ENCODE peak calls at places on chromosome 16, in six cellular contexts. D, G, V, O, N and F are unnamed samples.

GRCh38 chr16:48112603-48113400 is 43.0 kb downstream of the ABCC12 start:
- DNase-seq in D (no peak), G (no peak), V (no peak), O (no peak), N (no peak), F (no peak)

GRCh38 chr16:25151996-25152395 is 40.5 kb downstream of the LCMT1 start:
- DNase-seq in D (no peak), G (peak), V (no peak), O (no peak), N (no peak), F (no peak)

GRCh38 chr16:49855280-49855821 is 561 bp downstream of the ZNF423 start:
- DNase-seq in D (peak), G (no peak), V (peak), O (peak), N (peak), F (peak)

GRCh38 chr16:46706642-46707041 is 17.2 kb downstream of the ORC6 start:
- DNase-seq in D (no peak), G (no peak), V (no peak), O (no peak), N (no peak), F (no peak)

GRCh38 chr16:2753523-2754020 is 1.1 kb downstream of the SRRM2 start:
- DNase-seq in D (no peak), G (no peak), V (no peak), O (no peak), N (no peak), F (peak)

GRCh38 chr16:21116148-21116693 is 34.4 kb downstream of the DNAH3 start:
- DNase-seq in D (no peak), G (no peak), V (no peak), O (no peak), N (no peak), F (no peak)

GRCh38 chr16:27273670-27274522 is 5.3 kb upstream of the NSMCE1 start:
- DNase-seq in D (no peak), G (no peak), V (no peak), O (peak), N (peak), F (peak)

GRCh38 chr16:28276301-28276700 is 16.0 kb upstream of the SBK1 start:
- DNase-seq in D (no peak), G (no peak), V (no peak), O (no peak), N (no peak), F (no peak)

GRCh38 chr16:3780570-3780969 is 63.2 kb upstream of the TRAP1 start:
- DNase-seq in D (no peak), G (no peak), V (no peak), O (no peak), N (peak), F (no peak)

GRCh38 chr16:15777533-15778203 is 79.2 kb downstream of the MYH11 start:
- DNase-seq in D (no peak), G (no peak), V (peak), O (peak), N (peak), F (no peak)

DNA sequence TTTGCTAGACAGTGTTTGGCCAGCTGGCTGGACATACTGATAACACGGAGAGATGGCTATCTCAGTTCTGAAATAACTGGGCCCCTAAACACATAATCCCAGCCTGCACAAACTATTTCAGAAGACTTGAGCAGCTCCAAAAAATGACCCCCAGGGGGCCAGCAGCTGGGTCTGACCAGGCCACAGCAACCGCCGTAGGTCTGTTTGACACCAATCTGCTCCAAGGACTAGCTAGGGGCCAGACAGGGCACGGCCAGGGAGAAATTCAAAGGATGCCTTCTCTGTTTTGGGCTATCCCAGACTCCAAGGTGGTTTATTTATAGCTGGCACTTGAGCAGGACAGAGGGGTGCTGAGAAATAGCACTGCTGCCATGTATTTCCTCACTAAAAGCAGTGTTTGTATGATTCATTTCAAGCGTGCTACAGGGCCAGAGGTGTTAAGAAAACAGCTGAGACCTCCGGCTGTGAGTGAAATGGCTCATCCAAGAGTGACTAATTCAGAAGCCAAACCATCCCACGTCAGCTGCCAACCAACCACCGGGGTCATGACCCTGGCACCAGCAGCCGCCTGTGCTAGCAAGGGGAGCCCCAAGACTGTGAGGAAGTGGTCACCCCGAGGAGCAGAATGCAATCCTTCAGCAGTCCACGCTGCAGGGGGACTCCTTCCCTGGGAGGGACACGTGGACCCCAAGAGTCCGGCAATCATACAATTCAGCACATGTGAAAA is 5.7 kb downstream of the GGA2 start:
- DNase-seq in D (peak), G (peak), V (peak), O (peak), N (peak), F (no peak)
- TF ChIP-seq CTCF in D (no peak), G (no peak), V (no peak), O (no peak), N (no peak), F (no peak)

GRCh38 chr16:88843256-88843655 is 13.5 kb downstream of the GALNS start:
- DNase-seq in D (no peak), G (no peak), V (no peak), O (no peak), N (no peak), F (no peak)

GRCh38 chr16:88842806-88843205 is 13.9 kb downstream of the GALNS start:
- DNase-seq in D (no peak), G (no peak), V (no peak), O (no peak), N (no peak), F (no peak)

GRCh38 chr16:88846088-88846487 is 10.7 kb downstream of the GALNS start:
- DNase-seq in D (no peak), G (no peak), V (no peak), O (no peak), N (no peak), F (no peak)

GRCh38 chr16:88842308-88842756 is 14.4 kb downstream of the GALNS start:
- DNase-seq in D (no peak), G (no peak), V (no peak), O (no peak), N (no peak), F (no peak)

DNA sequence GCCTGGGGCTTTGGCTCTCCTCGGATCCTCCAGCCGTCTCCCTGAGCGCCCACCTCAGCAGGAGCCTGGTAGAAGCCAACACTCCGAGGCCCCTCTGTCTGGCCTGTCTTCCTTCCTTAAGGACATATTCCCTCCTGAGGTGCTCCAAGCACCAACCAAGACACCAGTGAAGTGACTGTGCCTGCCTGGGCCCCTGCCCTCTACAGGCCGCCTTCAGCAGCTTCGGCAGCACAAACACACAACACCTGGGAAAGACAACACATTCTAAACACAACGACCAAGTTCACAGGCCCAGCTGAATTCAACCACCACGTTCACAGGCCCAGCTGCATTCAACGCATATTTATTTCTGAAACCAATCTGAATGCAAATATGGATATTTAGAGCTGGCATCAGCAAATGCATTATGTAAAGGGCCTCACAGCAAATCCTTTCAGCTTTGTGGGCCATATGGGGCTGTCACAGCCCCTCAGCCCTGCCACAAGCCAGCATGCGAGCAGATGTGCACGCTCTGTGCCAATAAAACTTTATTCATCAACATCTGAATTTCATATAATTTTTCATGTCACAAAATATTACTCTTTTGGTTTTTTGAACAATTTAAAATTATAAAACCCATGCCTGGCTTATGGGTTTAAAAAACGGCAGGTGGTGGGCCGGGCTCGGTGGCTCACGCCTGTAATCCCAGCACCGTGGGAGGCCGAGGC is 12.2 kb downstream of the GALNS start:
- DNase-seq in D (no peak), G (no peak), V (no peak), O (no peak), N (peak), F (no peak)
- TF ChIP-seq CTCF in D (no peak), G (no peak), V (no peak), O (no peak), N (no peak), F (no peak)

DNA sequence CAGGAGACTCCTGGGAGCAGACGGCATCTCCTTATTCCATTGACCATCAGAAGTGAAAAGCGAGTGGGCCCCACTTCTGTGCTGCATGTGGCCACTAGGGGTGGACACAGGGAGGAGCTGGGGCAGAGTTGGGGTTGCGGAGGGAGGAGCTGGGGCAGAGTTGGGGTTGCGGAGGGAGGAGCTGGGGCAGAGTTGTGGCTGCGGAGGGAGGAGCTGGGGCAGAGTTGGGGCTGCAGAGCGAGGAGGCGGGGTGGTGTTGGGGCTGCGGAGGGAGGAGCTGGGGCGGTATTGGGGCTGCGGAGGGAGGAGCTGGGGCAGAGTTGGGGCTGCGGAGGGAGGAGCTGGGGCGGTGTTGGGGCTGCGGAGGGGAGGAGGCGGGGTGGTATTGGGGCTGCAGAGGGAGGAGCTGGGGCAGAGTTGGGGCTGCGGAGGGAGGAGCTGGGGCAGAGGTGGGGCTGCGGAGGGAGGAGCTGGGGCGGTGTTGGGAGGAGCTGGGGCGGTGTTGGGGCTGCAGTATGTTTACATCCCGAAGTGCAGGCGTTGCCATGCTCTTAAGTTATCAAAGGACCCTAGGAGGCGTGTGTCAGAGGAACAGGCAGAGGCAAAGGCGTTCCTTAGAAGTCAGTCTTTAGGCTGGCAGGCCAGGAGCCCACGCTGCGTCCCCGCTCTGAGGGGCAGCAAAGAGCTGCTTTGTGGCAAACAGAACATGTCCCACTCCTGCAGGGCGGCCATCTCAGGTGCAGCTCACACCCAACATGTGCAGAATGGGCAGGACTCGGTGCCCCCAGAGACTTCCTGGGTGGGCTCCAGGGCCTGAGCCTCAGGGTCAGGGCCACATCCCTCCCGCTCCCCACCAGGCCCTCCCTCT is 76.0 kb downstream of the ZNF778 start:
- DNase-seq in D (no peak), G (no peak), V (no peak), O (no peak), N (no peak), F (no peak)
- TF ChIP-seq CTCF in D (no peak), G (peak), V (no peak), O (no peak), N (no peak), F (no peak)

DNA sequence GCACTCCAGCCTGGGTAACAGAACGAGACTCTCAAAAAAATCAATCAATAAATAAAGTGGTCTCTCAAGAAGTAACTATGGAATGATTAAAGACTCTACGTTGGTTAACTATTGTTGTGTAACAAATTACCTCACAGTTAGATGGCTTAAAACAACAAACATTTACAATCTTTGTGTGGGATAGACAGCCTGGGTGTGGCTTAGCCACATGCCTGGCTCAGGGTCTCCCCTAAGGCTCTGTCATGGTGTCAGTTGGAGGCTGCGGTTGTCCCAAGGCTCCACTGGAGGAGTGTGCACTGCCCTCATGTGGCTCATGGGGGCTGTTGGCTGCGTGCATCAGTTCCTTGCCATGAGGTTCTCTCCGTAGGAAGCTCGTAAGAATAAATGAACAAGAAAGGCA is 294.5 kb downstream of the SNX29 start:
- DNase-seq in D (no peak), G (no peak), V (no peak), O (no peak), N (peak), F (no peak)
- TF ChIP-seq CTCF in D (no peak), G (peak), V (no peak), O (no peak), N (peak), F (no peak)

GRCh38 chr16:53510704-53511070 is 7.7 kb upstream of the AKTIP start:
- DNase-seq in D (no peak), G (no peak), V (no peak), O (no peak), N (no peak), F (no peak)
- TF ChIP-seq CTCF in D (no peak), G (no peak), V (no peak), O (no peak), N (no peak), F (no peak)

GRCh38 chr16:14308357-14308723 is 237.2 kb downstream of the MRTFB start:
- DNase-seq in D (no peak), G (no peak), V (no peak), O (no peak), N (no peak), F (no peak)
- TF ChIP-seq CTCF in D (no peak), G (no peak), V (no peak), O (no peak), N (no peak), F (no peak)

GRCh38 chr16:720507-720989 is 398 bp upstream of the ANTKMT start:
- DNase-seq in D (no peak), G (no peak), V (no peak), O (peak), N (peak), F (no peak)
- TF ChIP-seq CTCF in D (no peak), G (peak), V (no peak), O (peak), N (peak), F (no peak)

GRCh38 chr16:17515421-17516210 is 44.9 kb upstream of the XYLT1 start:
- DNase-seq in D (no peak), G (peak), V (no peak), O (no peak), N (peak), F (no peak)
- TF ChIP-seq CTCF in D (no peak), G (no peak), V (no peak), O (no peak), N (no peak), F (no peak)

DNA sequence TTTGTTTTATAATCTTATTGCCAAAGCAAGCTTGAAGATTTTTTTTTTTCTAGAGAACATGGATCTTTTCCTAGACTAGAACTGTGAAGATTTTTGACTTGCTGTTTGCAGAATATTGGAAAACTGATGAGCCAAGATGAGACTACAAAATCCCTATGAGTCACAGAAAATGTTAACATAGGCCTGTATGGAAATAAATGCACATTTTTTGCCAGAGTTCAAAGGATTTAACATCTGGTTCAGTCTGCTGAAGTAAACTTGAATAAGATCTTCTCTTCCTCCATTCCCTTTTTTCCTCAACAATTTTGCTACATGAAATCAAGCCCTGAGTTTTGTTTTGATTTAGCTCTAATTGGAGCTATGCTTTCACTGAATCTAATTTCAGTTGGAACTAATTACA is 387.3 kb upstream of the GOT2 start:
- DNase-seq in D (no peak), G (no peak), V (no peak), O (no peak), N (no peak), F (no peak)
- TF ChIP-seq CTCF in D (no peak), G (no peak), V (no peak), O (no peak), N (no peak), F (no peak)